ENCODE peak calls at places on chromosomes 16 and 17, in ten cellular contexts. R, G, Q, S, C, Z, M, H, B and A are unnamed samples.

GRCh38 chr17:55545765-55546164 is 34.5 kb upstream of the SMIM36 start:
- DNase-seq in R (no peak), C (no peak), H (no peak), G (no peak), Z (no peak), B (no peak), Q (no peak), S (no peak), M (no peak), A (no peak)

GRCh38 chr17:49555495-49556018 is 20.1 kb upstream of the NXPH3 start:
- DNase-seq in Z (no peak), M (no peak), C (no peak), G (peak; percentile 26), Q (no peak), H (no peak), S (no peak), R (no peak), B (no peak), A (no peak)

GRCh38 chr16:30006095-30006473 is 4.7 kb downstream of the DOC2A start:
- DNase-seq in Z (no peak), G (no peak), B (no peak), M (no peak), Q (no peak), C (no peak), H (no peak), R (no peak), S (no peak), A (no peak)

GRCh38 chr16:61243954-61244353 is 792.3 kb downstream of the CDH8 start:
- DNase-seq in S (no peak), H (no peak), R (no peak), G (no peak), Q (no peak), M (no peak), B (no peak), Z (no peak), C (no peak), A (no peak)

GRCh38 chr17:47720196-47720595 is 12.8 kb upstream of the TBX21 start:
- DNase-seq in B (no peak), C (no peak), H (no peak), R (no peak), M (no peak), Z (no peak), Q (no peak), S (no peak), G (no peak), A (no peak)

GRCh38 chr16:59214455-59214854 is 480.3 kb upstream of the GOT2 start:
- DNase-seq in S (no peak), G (no peak), M (no peak), B (no peak), Q (no peak), Z (no peak), R (no peak), H (no peak), C (no peak), A (no peak)

GRCh38 chr16:71882505-71883192 is 1.3 kb downstream of the ZNF821 start:
- DNase-seq in R (peak; percentile 85), S (peak; percentile 52), M (peak; percentile 89), G (peak; percentile 76), H (peak; percentile 41), B (peak; percentile 75), Q (peak; percentile 93), C (no peak), Z (peak; percentile 76), A (peak; percentile 85)

GRCh38 chr16:55498101-55498500 is 10.8 kb upstream of the LPCAT2 start:
- DNase-seq in Q (no peak), Z (no peak), G (no peak), B (no peak), C (no peak), S (no peak), M (no peak), R (no peak), H (no peak), A (no peak)

GRCh38 chr17:57574040-57574513 is 171.0 kb downstream of the CCDC182 start:
- DNase-seq in M (no peak), B (peak; percentile 43), C (peak; percentile 53), Q (no peak), R (no peak), S (no peak), G (no peak), H (no peak), Z (no peak), A (peak; percentile 49)

GRCh38 chr17:8753976-8754440 is 4.3 kb downstream of the SPDYE4 start:
- DNase-seq in R (peak; percentile 7), H (no peak), Q (no peak), Z (peak; percentile 21), G (peak; percentile 23), S (no peak), B (peak; percentile 6), C (no peak), M (peak; percentile 59), A (peak; percentile 36)

GRCh38 chr16:10992797-10993196 is 48.4 kb downstream of the CLEC16A start:
- DNase-seq in R (peak; percentile 92), H (peak; percentile 47), Z (peak; percentile 85), M (peak; percentile 68), Q (no peak), C (no peak), S (no peak), G (peak; percentile 74), B (peak; percentile 93), A (peak; percentile 89)

GRCh38 chr16:11528053-11528452 is 58.7 kb downstream of the LITAF start:
- DNase-seq in C (no peak), H (no peak), R (no peak), B (no peak), Q (no peak), Z (no peak), M (no peak), G (no peak), S (no peak), A (no peak)

GRCh38 chr16:10988164-10988803 is 43.9 kb downstream of the CLEC16A start:
- DNase-seq in H (peak; percentile 81), S (no peak), C (no peak), Z (no peak), B (no peak), Q (no peak), R (no peak), M (peak; percentile 24), G (no peak), A (no peak)

GRCh38 chr16:59259074-59259963 is 525.2 kb upstream of the GOT2 start:
- DNase-seq in C (no peak), M (peak; percentile 76), H (peak; percentile 3), B (no peak), Q (no peak), R (peak; percentile 7), S (no peak), G (no peak), Z (peak; percentile 25), A (no peak)

GRCh38 chr17:73950515-73950914 is 253.0 kb upstream of the RPL38 start:
- DNase-seq in G (no peak), Z (no peak), Q (no peak), M (no peak), B (no peak), R (no peak), S (no peak), H (no peak), C (no peak), A (no peak)

GRCh38 chr17:50798424-50799344 is 31.4 kb upstream of the ANKRD40CL start:
- DNase-seq in Z (no peak), B (no peak), S (no peak), C (no peak), R (no peak), G (no peak), H (no peak), Q (no peak), M (no peak), A (peak; percentile 86)

GRCh38 chr17:39393732-39394131 is 7.7 kb downstream of the FBXL20 start:
- DNase-seq in R (no peak), G (no peak), Q (no peak), Z (no peak), S (no peak), H (no peak), M (peak; percentile 35), B (no peak), C (no peak), A (no peak)

GRCh38 chr16:55471448-55472097 is 7.4 kb upstream of the MMP2 start:
- DNase-seq in H (no peak), Z (peak; percentile 95), C (no peak), G (peak; percentile 89), Q (no peak), M (peak; percentile 28), S (no peak), R (peak; percentile 86), B (peak; percentile 92), A (peak; percentile 75)

GRCh38 chr16:81458827-81459598 is 14.4 kb downstream of the CMIP start:
- DNase-seq in M (no peak), Q (no peak), B (no peak), G (no peak), H (no peak), Z (no peak), S (no peak), R (no peak), C (no peak), A (no peak)

GRCh38 chr16:19118938-19119431 is 5.2 kb downstream of the ITPRIPL2 start:
- DNase-seq in H (no peak), M (peak; percentile 93), S (no peak), C (peak; percentile 57), G (peak; percentile 91), Z (peak; percentile 90), Q (no peak), B (peak; percentile 95), R (peak; percentile 98), A (peak; percentile 90)

GRCh38 chr17:9350083-9350482 is 225.5 kb downstream of the STX8 start:
- DNase-seq in R (peak; percentile 93), G (peak; percentile 30), B (peak; percentile 98), Z (peak; percentile 74), H (no peak), S (no peak), M (no peak), Q (no peak), C (no peak), A (peak; percentile 83)

GRCh38 chr17:68437979-68438877 is 19.1 kb downstream of the WIPI1 start:
- DNase-seq in G (no peak), Q (no peak), R (peak; percentile 79), C (no peak), S (no peak), H (no peak), B (peak; percentile 47), Z (peak; percentile 53), M (peak; percentile 89), A (no peak)

GRCh38 chr16:53509906-53510703 is 7.1 kb upstream of the AKTIP start:
- DNase-seq in G (peak; percentile 60), M (peak; percentile 61), Q (peak; percentile 47), H (no peak), R (peak; percentile 64), S (peak; percentile 7), Z (peak; percentile 60), B (peak; percentile 62), C (peak; percentile 3), A (peak; percentile 63)

GRCh38 chr16:9644258-9644657 is 538.0 kb downstream of the GRIN2A start:
- DNase-seq in B (no peak), M (no peak), H (no peak), Q (no peak), C (no peak), S (no peak), R (no peak), G (no peak), Z (no peak), A (no peak)

GRCh38 chr17:29565643-29566472 is 979 bp downstream of the ABHD15 start:
- DNase-seq in H (peak; percentile 41), M (no peak), B (no peak), R (peak; percentile 43), S (peak; percentile 32), G (no peak), Q (no peak), Z (no peak), C (no peak), A (no peak)

GRCh38 chr16:49019081-49019633 is 262.5 kb downstream of the CBLN1 start:
- DNase-seq in Q (no peak), Z (no peak), M (no peak), S (no peak), C (no peak), B (peak; percentile 27), R (no peak), G (peak; percentile 66), H (no peak), A (no peak)

GRCh38 chr17:79325707-79326106 is 251.1 kb downstream of the ENGASE start:
- DNase-seq in H (no peak), C (no peak), S (no peak), Q (no peak), R (no peak), Z (peak; percentile 23), B (no peak), M (peak; percentile 9), G (no peak), A (peak; percentile 26)

GRCh38 chr16:74577882-74578366 is 29.0 kb downstream of the GLG1 start:
- DNase-seq in B (peak; percentile 88), R (peak; percentile 72), C (no peak), Z (peak; percentile 76), H (no peak), Q (no peak), S (no peak), M (no peak), G (peak; percentile 68), A (peak; percentile 52)